ENCODE peak calls at places on chromosomes 1 and 21, in five cellular contexts. V is uterus, U is Panc1, Y is pancreas, B is brain microvascular endothelial cell. A is an unnamed sample.

GRCh38 chr1:71339238-71339637 is 258.4 kb upstream of the ZRANB2 start:
- DNase-seq in V (no peak), U (no peak), Y (no peak), B (no peak), A (no peak)

GRCh38 chr1:211135342-211135950 is 1.5 kb upstream of the KCNH1 start:
- DNase-seq in V (no peak), U (peak; percentile 64), Y (no peak), B (peak; percentile 9), A (peak; percentile 71)

GRCh38 chr1:183996396-183996795 is 41.1 kb downstream of the COLGALT2 start:
- DNase-seq in V (no peak), U (no peak), Y (no peak), B (no peak), A (no peak)

GRCh38 chr1:15153842-15154479 is 414 bp downstream of the TMEM51 start:
- DNase-seq in V (peak; percentile 70), U (no peak), Y (peak; percentile 91), B (peak; percentile 32), A (no peak)

GRCh38 chr1:216670118-216670870 is 52.9 kb downstream of the ESRRG start:
- DNase-seq in V (no peak), U (no peak), Y (no peak), B (no peak), A (peak; percentile 51)

GRCh38 chr1:200306954-200307754 is 102.7 kb downstream of the ZNF281 start:
- DNase-seq in V (no peak), U (no peak), Y (no peak), B (peak; percentile 16), A (peak; percentile 71)

GRCh38 chr1:15627343-15627988 is 10.2 kb downstream of the DDI2 start:
- DNase-seq in V (no peak), U (no peak), Y (no peak), B (no peak), A (peak; percentile 18)

GRCh38 chr1:211148371-211148770 is 14.4 kb upstream of the KCNH1 start:
- DNase-seq in V (no peak), U (no peak), Y (no peak), B (no peak), A (no peak)

GRCh38 chr1:152878042-152878441 is at the start of gene SMCP:
- DNase-seq in V (no peak), U (no peak), Y (no peak), B (no peak), A (no peak)

GRCh38 chr1:62263006-62263812 is 56.0 kb downstream of the KANK4 start:
- DNase-seq in V (no peak), U (no peak), Y (no peak), B (no peak), A (no peak)

GRCh38 chr21:35395728-35396127 is 346.6 kb upstream of the RUNX1 start:
- DNase-seq in V (no peak), U (no peak), Y (no peak), B (no peak), A (no peak)

GRCh38 chr1:201724039-201724759 is 104.8 kb upstream of the IPO9 start:
- DNase-seq in V (no peak), U (no peak), Y (no peak), B (no peak), A (no peak)

GRCh38 chr1:186761358-186761757 is 67.4 kb upstream of the PLA2G4A start:
- DNase-seq in V (no peak), U (no peak), Y (no peak), B (no peak), A (no peak)

GRCh38 chr1:186683637-186684410 is 3.6 kb upstream of the PTGS2 start:
- DNase-seq in V (no peak), U (no peak), Y (no peak), B (no peak), A (no peak)

GRCh38 chr1:83860506-83861221 is 138.3 kb downstream of the TTLL7 start:
- DNase-seq in V (peak; percentile 39), U (peak; percentile 61), Y (peak; percentile 95), B (peak; percentile 48), A (no peak)

GRCh38 chr1:97243973-97244560 is 522.5 kb downstream of the PTBP2 start:
- DNase-seq in V (no peak), U (no peak), Y (no peak), B (no peak), A (peak; percentile 6)

GRCh38 chr21:21029159-21029558 is 30.9 kb downstream of the NCAM2 start:
- DNase-seq in V (no peak), U (no peak), Y (no peak), B (no peak), A (no peak)

GRCh38 chr21:21028275-21028814 is 30.1 kb downstream of the NCAM2 start:
- DNase-seq in V (no peak), U (no peak), Y (no peak), B (no peak), A (no peak)

GRCh38 chr21:21030311-21030710 is 32.1 kb downstream of the NCAM2 start:
- DNase-seq in V (no peak), U (no peak), Y (no peak), B (no peak), A (no peak)

GRCh38 chr21:21039624-21040023 is 41.4 kb downstream of the NCAM2 start:
- DNase-seq in V (no peak), U (no peak), Y (no peak), B (no peak), A (no peak)

DNA sequence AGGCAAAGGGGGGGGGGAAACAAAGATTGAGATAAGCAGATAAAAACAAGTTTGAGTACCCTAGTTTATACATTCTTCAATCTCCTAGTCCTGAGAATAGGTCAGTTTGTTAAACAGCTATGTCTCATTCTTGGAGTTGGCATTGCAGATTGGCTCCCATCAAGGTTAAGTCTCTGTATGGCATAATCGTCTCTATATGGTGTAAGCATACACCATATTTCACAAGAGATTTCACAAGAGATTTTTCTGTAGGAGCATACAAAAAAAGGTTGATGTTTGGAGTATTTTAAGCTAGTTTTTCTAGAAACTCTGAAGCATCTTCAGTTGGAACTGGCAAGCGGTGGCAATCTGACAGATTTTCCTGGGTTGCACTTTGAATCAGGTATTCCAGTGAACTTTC is 35.8 kb downstream of the NCAM2 start:
- DNase-seq in V (no peak), U (no peak), Y (no peak), B (no peak), A (no peak)
- H3K4me3 ChIP-seq in V (no peak overlapping the region), U (no peak overlapping the region), Y (no peak overlapping the region), B (no peak overlapping the region), A (no peak overlapping the region)

DNA sequence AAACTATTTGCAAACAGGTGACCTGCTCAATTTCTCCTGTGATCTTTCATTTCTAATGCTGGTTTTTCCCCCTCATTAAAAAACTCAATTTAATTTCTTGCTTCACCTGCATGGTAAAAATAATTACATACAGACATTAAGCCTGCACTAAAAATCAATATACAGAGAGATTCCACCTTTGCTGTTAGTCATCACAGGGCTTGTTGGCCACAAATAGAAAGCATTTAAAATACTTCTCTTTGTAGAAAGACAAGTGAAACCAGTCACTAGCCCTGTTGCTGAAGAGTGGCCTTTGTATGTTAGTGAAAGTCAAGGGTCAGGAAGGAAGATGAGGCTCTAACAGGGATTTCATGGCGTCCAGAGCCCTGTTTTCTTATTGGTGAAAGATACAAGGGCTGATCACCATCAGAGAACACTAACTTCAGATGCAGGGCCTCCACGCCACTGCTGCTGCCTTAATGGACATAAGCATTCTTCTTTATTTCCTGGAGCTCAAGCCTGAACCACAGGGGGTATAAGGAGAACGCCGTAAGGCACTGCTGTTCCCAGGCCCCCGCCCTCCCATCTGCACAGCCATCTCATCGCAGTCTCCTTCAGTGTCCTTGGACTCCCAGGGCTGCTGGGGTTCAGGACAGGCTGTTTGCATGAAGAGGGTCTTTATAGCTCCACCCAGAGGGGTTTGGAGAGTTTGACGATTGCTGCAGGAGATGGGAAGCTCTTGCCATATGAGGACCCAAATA is 117.2 kb upstream of the IRF2BP2 start:
- DNase-seq in V (no peak), U (no peak), Y (no peak), B (peak; percentile 35), A (no peak)
- H3K4me3 ChIP-seq in V (no peak overlapping the region), U (no peak overlapping the region), Y (no peak overlapping the region), B (no peak overlapping the region), A (no peak overlapping the region)

DNA sequence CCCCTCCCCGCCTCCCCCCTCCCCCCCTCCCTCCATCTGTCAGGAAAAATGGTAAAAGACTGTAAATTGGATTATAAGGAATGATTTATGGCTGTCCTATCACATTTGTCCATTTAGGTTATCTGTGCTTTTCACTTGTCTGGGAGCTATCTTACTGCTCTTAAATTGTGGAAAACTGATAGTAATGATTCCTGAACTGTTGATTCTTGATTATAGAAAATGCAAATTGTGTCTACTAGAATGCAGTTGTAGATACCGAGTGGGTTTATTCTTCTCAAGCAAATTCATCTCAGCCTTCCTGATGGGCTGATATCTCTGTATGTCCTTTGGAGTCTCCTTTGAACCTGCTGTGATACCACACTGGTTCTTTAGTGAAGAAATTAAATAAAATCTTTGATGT is 12.3 kb downstream of the RYR2 start:
- DNase-seq in V (no peak), U (no peak), Y (no peak), B (no peak), A (no peak)
- H3K4me3 ChIP-seq in V (no peak overlapping the region), U (no peak overlapping the region), Y (no peak overlapping the region), B (no peak overlapping the region), A (no peak overlapping the region)

DNA sequence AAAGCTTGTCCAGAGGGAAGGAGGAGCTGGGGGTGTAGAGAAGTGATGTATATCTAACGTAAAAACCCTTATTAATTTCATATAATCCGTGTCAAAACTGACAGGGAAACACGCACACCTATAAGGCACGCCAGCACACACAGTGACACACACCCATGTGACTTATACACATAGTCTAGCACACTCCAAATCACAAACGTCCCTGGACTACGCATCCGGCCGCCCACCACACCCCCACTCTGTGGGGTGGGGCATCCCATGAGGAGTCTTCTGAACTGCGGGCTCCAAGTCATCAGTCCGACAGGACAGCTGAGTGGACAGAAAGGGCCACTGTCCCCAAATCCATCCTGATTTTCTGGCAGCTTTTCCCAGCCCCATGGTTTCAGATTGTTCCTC is 788 bp downstream of the PEA15 start:
- DNase-seq in V (peak; percentile 46), U (no peak), Y (no peak), B (peak; percentile 52), A (peak; percentile 55)
- H3K4me3 ChIP-seq in V (peak overlapping the region; percentile 62), U (peak overlapping the region; percentile 87), Y (peak overlapping the region; percentile 91), B (peak overlapping the region; percentile 97), A (peak overlapping the region; percentile 94)

GRCh38 chr1:76939817-76940216 is 72.5 kb downstream of the ST6GALNAC5 start:
- DNase-seq in V (no peak), U (no peak), Y (no peak), B (no peak), A (no peak)
- H3K4me3 ChIP-seq in V (no peak overlapping the region), U (no peak overlapping the region), Y (no peak overlapping the region), B (no peak overlapping the region), A (no peak overlapping the region)

GRCh38 chr1:209805875-209806760 is at the start of gene IRF6:
- DNase-seq in V (peak; percentile 54), U (no peak), Y (peak; percentile 99), B (peak; percentile 52), A (peak; percentile 82)
- H3K4me3 ChIP-seq in V (no peak within 1 kb of the TSS), U (peak within 1 kb of the TSS; percentile 36), Y (peak within 1 kb of the TSS; percentile 61), B (peak within 1 kb of the TSS; percentile 65), A (peak within 1 kb of the TSS; percentile 50)

GRCh38 chr1:151721788-151722510 is 627 bp downstream of the RIIAD1 start:
- DNase-seq in V (no peak), U (no peak), Y (no peak), B (no peak), A (peak; percentile 41)
- H3K4me3 ChIP-seq in V (peak overlapping the region; percentile 33), U (peak overlapping the region; percentile 47), Y (no peak overlapping the region), B (peak overlapping the region; percentile 47), A (peak overlapping the region; percentile 61)

DNA sequence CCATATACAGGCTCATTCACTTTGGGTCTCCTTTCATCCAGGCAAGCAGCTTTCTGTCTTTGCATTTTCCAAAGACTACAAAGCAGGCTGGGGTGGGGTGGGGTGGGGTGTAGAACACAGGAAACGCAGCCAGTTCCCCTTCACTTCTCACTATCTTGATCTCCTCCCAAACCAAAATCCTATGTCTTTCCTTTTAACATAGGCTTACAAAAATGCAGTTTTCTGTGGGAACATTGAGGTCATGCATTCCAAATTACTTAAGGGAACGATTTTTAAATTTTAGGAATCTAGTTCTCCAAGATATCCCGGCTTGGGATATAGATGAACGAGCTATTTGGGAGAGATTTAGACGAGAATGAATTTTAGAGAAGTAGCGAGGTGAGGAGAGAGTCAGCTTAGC is 948 bp upstream of the STX12 start:
- DNase-seq in V (no peak), U (no peak), Y (no peak), B (no peak), A (no peak)
- H3K4me3 ChIP-seq in V (peak overlapping the region; percentile 84), U (peak overlapping the region; percentile 88), Y (no peak overlapping the region), B (peak overlapping the region; percentile 93), A (peak overlapping the region; percentile 93)